ENCODE peak calls at places on chromosome 1, in five cellular contexts. Y, C, F, Q and K are unnamed samples.

GRCh38 chr1:5748286-5749225 is 243.7 kb downstream of the NPHP4 start:
- DNase-seq in Q (no peak), Y (no peak), F (no peak), C (no peak), K (peak)

GRCh38 chr1:172450524-172450885 is 6.6 kb upstream of the PIGC start:
- DNase-seq in C (no peak), Y (no peak), Q (no peak), F (no peak), K (peak)

GRCh38 chr1:157482174-157482573 is 70.1 kb downstream of the FCRL5 start:
- DNase-seq in Y (no peak), C (no peak), Q (no peak), F (no peak), K (no peak)

GRCh38 chr1:183602510-183602909 is 12.3 kb upstream of the NCF2 start:
- DNase-seq in Q (no peak), F (no peak), C (no peak), Y (no peak), K (no peak)

GRCh38 chr1:197393105-197393504 is 125.1 kb downstream of the CRB1 start:
- DNase-seq in F (no peak), C (no peak), Q (no peak), Y (no peak), K (no peak)

GRCh38 chr1:161902146-161902545 is 121.5 kb downstream of the OLFML2B start:
- DNase-seq in F (no peak), C (no peak), Y (no peak), Q (no peak), K (no peak)

GRCh38 chr1:199064971-199065370 is 426.1 kb downstream of the PTPRC start:
- DNase-seq in Y (no peak), F (no peak), Q (no peak), C (peak), K (no peak)

GRCh38 chr1:46008585-46008984 is 123.8 kb downstream of the PIK3R3 start:
- DNase-seq in Y (no peak), F (no peak), Q (no peak), C (no peak), K (no peak)

GRCh38 chr1:17611991-17612390 is 72.5 kb downstream of the ARHGEF10L start:
- DNase-seq in C (no peak), Y (no peak), F (no peak), Q (no peak), K (no peak)

GRCh38 chr1:24939040-24939439 is 9.0 kb upstream of the RUNX3 start:
- DNase-seq in C (no peak), Y (no peak), Q (no peak), F (no peak), K (no peak)

GRCh38 chr1:25795955-25796806 is 3.8 kb upstream of the SELENON start:
- DNase-seq in F (no peak), C (no peak), Q (no peak), Y (peak), K (no peak)

GRCh38 chr1:1111516-1112236 is 4.2 kb downstream of the C1orf159 start:
- DNase-seq in C (no peak), Q (no peak), Y (no peak), F (no peak), K (peak)